ENCODE peak calls at places on chromosomes 1 and 21, in eight cellular contexts. One of them, this sample, is unnamed.

GRCh38 chr21:19899645-19900044 is 1098.6 kb upstream of the NCAM2 start:
- DNase-seq in GM23338: no peak
- DNase-seq in MM.1S: no peak
- DNase-seq in right cardiac atrium: no peak
- DNase-seq in left ventricle myocardium inferior: no peak
- DNase-seq in testis: peak; percentile 55
- DNase-seq in thoracic aorta: no peak
- DNase-seq in Karpas-422: no peak
- DNase-seq in this sample: no peak

GRCh38 chr1:53140451-53140850 is 2.0 kb downstream of the SLC1A7 start:
- DNase-seq in right cardiac atrium: no peak
- DNase-seq in testis: no peak
- DNase-seq in thoracic aorta: no peak
- DNase-seq in left ventricle myocardium inferior: no peak
- DNase-seq in GM23338: no peak
- DNase-seq in MM.1S: no peak
- DNase-seq in Karpas-422: no peak
- DNase-seq in this sample: no peak

GRCh38 chr1:55140137-55140536 is 75.0 kb downstream of the USP24 start:
- DNase-seq in testis: no peak
- DNase-seq in Karpas-422: no peak
- DNase-seq in right cardiac atrium: no peak
- DNase-seq in GM23338: no peak
- DNase-seq in thoracic aorta: no peak
- DNase-seq in left ventricle myocardium inferior: no peak
- DNase-seq in MM.1S: no peak
- DNase-seq in this sample: no peak

GRCh38 chr1:61077676-61078521 is 4.5 kb upstream of the NFIA start:
- DNase-seq in GM23338: peak; percentile 99
- DNase-seq in Karpas-422: peak; percentile 99
- DNase-seq in testis: peak; percentile 97
- DNase-seq in right cardiac atrium: peak; percentile 93
- DNase-seq in left ventricle myocardium inferior: peak; percentile 91
- DNase-seq in MM.1S: peak; percentile 100
- DNase-seq in thoracic aorta: peak; percentile 88
- DNase-seq in this sample: peak; percentile 98

GRCh38 chr1:998905-999796 is 746 bp downstream of the HES4 start:
- DNase-seq in right cardiac atrium: peak; percentile 47
- DNase-seq in Karpas-422: no peak
- DNase-seq in GM23338: peak; percentile 53
- DNase-seq in testis: no peak
- DNase-seq in thoracic aorta: no peak
- DNase-seq in left ventricle myocardium inferior: no peak
- DNase-seq in MM.1S: no peak
- DNase-seq in this sample: peak; percentile 30

GRCh38 chr1:117363591-117364048 is 3.6 kb upstream of the MAN1A2 start:
- DNase-seq in left ventricle myocardium inferior: no peak
- DNase-seq in GM23338: no peak
- DNase-seq in Karpas-422: no peak
- DNase-seq in right cardiac atrium: no peak
- DNase-seq in thoracic aorta: no peak
- DNase-seq in MM.1S: no peak
- DNase-seq in testis: no peak
- DNase-seq in this sample: no peak

GRCh38 chr1:30763654-30764248 is 6.2 kb upstream of the LAPTM5 start:
- DNase-seq in right cardiac atrium: peak; percentile 11
- DNase-seq in thoracic aorta: no peak
- DNase-seq in GM23338: no peak
- DNase-seq in left ventricle myocardium inferior: no peak
- DNase-seq in testis: no peak
- DNase-seq in Karpas-422: no peak
- DNase-seq in MM.1S: no peak
- DNase-seq in this sample: peak; percentile 77

GRCh38 chr21:41630249-41630648 is 122.3 kb upstream of the TMPRSS2 start:
- DNase-seq in testis: no peak
- DNase-seq in right cardiac atrium: no peak
- DNase-seq in GM23338: no peak
- DNase-seq in MM.1S: no peak
- DNase-seq in thoracic aorta: no peak
- DNase-seq in left ventricle myocardium inferior: no peak
- DNase-seq in Karpas-422: no peak
- DNase-seq in this sample: no peak

GRCh38 chr1:6414443-6414844 is 5.3 kb downstream of the HES2 start:
- DNase-seq in MM.1S: peak; percentile 89
- DNase-seq in testis: peak; percentile 55
- DNase-seq in thoracic aorta: no peak
- DNase-seq in GM23338: peak; percentile 96
- DNase-seq in right cardiac atrium: no peak
- DNase-seq in left ventricle myocardium inferior: no peak
- DNase-seq in Karpas-422: peak; percentile 77
- DNase-seq in this sample: peak; percentile 18

GRCh38 chr1:203765029-203765837 is at the start of gene LAX1:
- DNase-seq in left ventricle myocardium inferior: no peak
- DNase-seq in right cardiac atrium: no peak
- DNase-seq in GM23338: no peak
- DNase-seq in thoracic aorta: no peak
- DNase-seq in MM.1S: peak; percentile 99
- DNase-seq in Karpas-422: no peak
- DNase-seq in testis: no peak
- DNase-seq in this sample: no peak

GRCh38 chr1:27318596-27318995 is 3.4 kb upstream of the TMEM222 start:
- DNase-seq in MM.1S: no peak
- DNase-seq in left ventricle myocardium inferior: no peak
- DNase-seq in right cardiac atrium: no peak
- DNase-seq in Karpas-422: no peak
- DNase-seq in thoracic aorta: no peak
- DNase-seq in testis: no peak
- DNase-seq in GM23338: no peak
- DNase-seq in this sample: no peak

GRCh38 chr1:44049839-44050238 is 18.6 kb upstream of the SLC6A9 start:
- DNase-seq in right cardiac atrium: no peak
- DNase-seq in MM.1S: no peak
- DNase-seq in thoracic aorta: no peak
- DNase-seq in Karpas-422: no peak
- DNase-seq in testis: no peak
- DNase-seq in left ventricle myocardium inferior: no peak
- DNase-seq in GM23338: no peak
- DNase-seq in this sample: no peak

GRCh38 chr1:7042322-7043231 is 257.3 kb downstream of the CAMTA1 start:
- DNase-seq in Karpas-422: peak; percentile 87
- DNase-seq in left ventricle myocardium inferior: no peak
- DNase-seq in MM.1S: peak; percentile 63
- DNase-seq in right cardiac atrium: no peak
- DNase-seq in testis: peak; percentile 46
- DNase-seq in thoracic aorta: no peak
- DNase-seq in GM23338: peak; percentile 80
- DNase-seq in this sample: peak; percentile 32

GRCh38 chr1:50977575-50978143 is 7.6 kb downstream of the CDKN2C start:
- DNase-seq in thoracic aorta: no peak
- DNase-seq in MM.1S: peak; percentile 30
- DNase-seq in left ventricle myocardium inferior: peak; percentile 76
- DNase-seq in testis: peak; percentile 53
- DNase-seq in Karpas-422: peak; percentile 62
- DNase-seq in right cardiac atrium: peak; percentile 69
- DNase-seq in GM23338: peak; percentile 61
- DNase-seq in this sample: peak; percentile 65

GRCh38 chr1:178354816-178355215 is 141.9 kb downstream of the CLEC20A start:
- DNase-seq in left ventricle myocardium inferior: no peak
- DNase-seq in MM.1S: no peak
- DNase-seq in GM23338: no peak
- DNase-seq in right cardiac atrium: no peak
- DNase-seq in Karpas-422: no peak
- DNase-seq in testis: no peak
- DNase-seq in thoracic aorta: no peak
- DNase-seq in this sample: no peak

GRCh38 chr1:3912809-3913685 is 13.0 kb upstream of the C1orf174 start:
- DNase-seq in GM23338: no peak
- DNase-seq in left ventricle myocardium inferior: no peak
- DNase-seq in MM.1S: no peak
- DNase-seq in thoracic aorta: no peak
- DNase-seq in Karpas-422: no peak
- DNase-seq in right cardiac atrium: no peak
- DNase-seq in testis: peak; percentile 12
- DNase-seq in this sample: no peak

GRCh38 chr1:192201303-192201702 is 43.0 kb downstream of the RGS18 start:
- DNase-seq in left ventricle myocardium inferior: no peak
- DNase-seq in testis: no peak
- DNase-seq in GM23338: peak; percentile 7
- DNase-seq in thoracic aorta: no peak
- DNase-seq in right cardiac atrium: no peak
- DNase-seq in Karpas-422: no peak
- DNase-seq in MM.1S: no peak
- DNase-seq in this sample: no peak

GRCh38 chr1:14896381-14897079 is 257.0 kb upstream of the TMEM51 start:
- DNase-seq in MM.1S: no peak
- DNase-seq in Karpas-422: no peak
- DNase-seq in testis: no peak
- DNase-seq in left ventricle myocardium inferior: no peak
- DNase-seq in right cardiac atrium: no peak
- DNase-seq in GM23338: no peak
- DNase-seq in thoracic aorta: no peak
- DNase-seq in this sample: no peak

GRCh38 chr1:85200870-85201339 is at the start of gene SYDE2:
- DNase-seq in left ventricle myocardium inferior: peak; percentile 80
- DNase-seq in Karpas-422: no peak
- DNase-seq in GM23338: peak; percentile 82
- DNase-seq in testis: peak; percentile 66
- DNase-seq in right cardiac atrium: peak; percentile 75
- DNase-seq in thoracic aorta: no peak
- DNase-seq in MM.1S: peak; percentile 85
- DNase-seq in this sample: peak; percentile 89

GRCh38 chr1:24108334-24109165 is 3.4 kb downstream of the MYOM3 start:
- DNase-seq in GM23338: no peak
- DNase-seq in left ventricle myocardium inferior: no peak
- DNase-seq in Karpas-422: no peak
- DNase-seq in thoracic aorta: no peak
- DNase-seq in MM.1S: no peak
- DNase-seq in testis: peak; percentile 75
- DNase-seq in right cardiac atrium: peak; percentile 64
- DNase-seq in this sample: no peak

GRCh38 chr1:162276493-162276892 is 100.2 kb downstream of the SPATA46 start:
- DNase-seq in Karpas-422: peak; percentile 81
- DNase-seq in left ventricle myocardium inferior: no peak
- DNase-seq in MM.1S: peak; percentile 73
- DNase-seq in thoracic aorta: no peak
- DNase-seq in GM23338: peak; percentile 51
- DNase-seq in testis: no peak
- DNase-seq in right cardiac atrium: no peak
- DNase-seq in this sample: no peak

GRCh38 chr21:36693144-36694040 is 5.5 kb upstream of the SIM2 start:
- DNase-seq in left ventricle myocardium inferior: no peak
- DNase-seq in right cardiac atrium: no peak
- DNase-seq in GM23338: peak; percentile 72
- DNase-seq in Karpas-422: no peak
- DNase-seq in MM.1S: no peak
- DNase-seq in thoracic aorta: no peak
- DNase-seq in testis: no peak
- DNase-seq in this sample: no peak

GRCh38 chr1:19921310-19921709 is 2.1 kb downstream of the PLA2G2E start:
- DNase-seq in GM23338: no peak
- DNase-seq in left ventricle myocardium inferior: no peak
- DNase-seq in right cardiac atrium: no peak
- DNase-seq in testis: peak; percentile 55
- DNase-seq in Karpas-422: no peak
- DNase-seq in MM.1S: no peak
- DNase-seq in thoracic aorta: no peak
- DNase-seq in this sample: peak; percentile 35

GRCh38 chr1:223271085-223271781 is 92.7 kb downstream of the SUSD4 start:
- DNase-seq in GM23338: no peak
- DNase-seq in Karpas-422: no peak
- DNase-seq in thoracic aorta: no peak
- DNase-seq in right cardiac atrium: no peak
- DNase-seq in left ventricle myocardium inferior: no peak
- DNase-seq in MM.1S: no peak
- DNase-seq in testis: no peak
- DNase-seq in this sample: no peak

GRCh38 chr1:170695955-170696590 is 32.1 kb downstream of the PRRX1 start:
- DNase-seq in right cardiac atrium: no peak
- DNase-seq in left ventricle myocardium inferior: no peak
- DNase-seq in GM23338: no peak
- DNase-seq in Karpas-422: no peak
- DNase-seq in MM.1S: no peak
- DNase-seq in thoracic aorta: no peak
- DNase-seq in testis: no peak
- DNase-seq in this sample: no peak
- H3K4me1 ChIP-seq in right cardiac atrium: peaks cover 4% of the 10 kb centered on the region
- H3K4me1 ChIP-seq in left ventricle myocardium inferior: peaks cover 86% of the 10 kb centered on the region
- H3K4me1 ChIP-seq in GM23338: peaks cover 12% of the 10 kb centered on the region
- H3K4me1 ChIP-seq in Karpas-422: no peaks in the 10 kb centered on the region
- H3K4me1 ChIP-seq in MM.1S: peaks cover 4% of the 10 kb centered on the region
- H3K4me1 ChIP-seq in thoracic aorta: peaks cover 63% of the 10 kb centered on the region
- H3K4me1 ChIP-seq in testis: peaks cover 14% of the 10 kb centered on the region
- H3K4me1 ChIP-seq in this sample: peaks cover 14% of the 10 kb centered on the region

GRCh38 chr1:169812131-169812530 is 17.4 kb upstream of the METTL18 start:
- DNase-seq in right cardiac atrium: no peak
- DNase-seq in Karpas-422: no peak
- DNase-seq in testis: no peak
- DNase-seq in left ventricle myocardium inferior: no peak
- DNase-seq in GM23338: no peak
- DNase-seq in thoracic aorta: no peak
- DNase-seq in MM.1S: no peak
- DNase-seq in this sample: no peak

GRCh38 chr1:169821500-169821899 is 26.8 kb upstream of the METTL18 start:
- DNase-seq in thoracic aorta: no peak
- DNase-seq in testis: no peak
- DNase-seq in left ventricle myocardium inferior: no peak
- DNase-seq in Karpas-422: no peak
- DNase-seq in GM23338: no peak
- DNase-seq in right cardiac atrium: no peak
- DNase-seq in MM.1S: no peak
- DNase-seq in this sample: no peak

GRCh38 chr1:169814265-169814664 is 19.6 kb upstream of the METTL18 start:
- DNase-seq in GM23338: no peak
- DNase-seq in Karpas-422: no peak
- DNase-seq in thoracic aorta: no peak
- DNase-seq in right cardiac atrium: no peak
- DNase-seq in left ventricle myocardium inferior: no peak
- DNase-seq in MM.1S: no peak
- DNase-seq in testis: no peak
- DNase-seq in this sample: no peak

GRCh38 chr1:169816617-169817016 is 21.9 kb upstream of the METTL18 start:
- DNase-seq in testis: no peak
- DNase-seq in GM23338: no peak
- DNase-seq in MM.1S: no peak
- DNase-seq in left ventricle myocardium inferior: no peak
- DNase-seq in thoracic aorta: no peak
- DNase-seq in Karpas-422: no peak
- DNase-seq in right cardiac atrium: no peak
- DNase-seq in this sample: no peak
- H3K4me1 ChIP-seq in testis: no peaks in the 10 kb centered on the region
- H3K4me1 ChIP-seq in GM23338: no peaks in the 10 kb centered on the region
- H3K4me1 ChIP-seq in MM.1S: no peaks in the 10 kb centered on the region
- H3K4me1 ChIP-seq in left ventricle myocardium inferior: no peaks in the 10 kb centered on the region
- H3K4me1 ChIP-seq in thoracic aorta: no peaks in the 10 kb centered on the region
- H3K4me1 ChIP-seq in Karpas-422: no peaks in the 10 kb centered on the region
- H3K4me1 ChIP-seq in right cardiac atrium: no peaks in the 10 kb centered on the region
- H3K4me1 ChIP-seq in this sample: no peaks in the 10 kb centered on the region

GRCh38 chr1:160520582-160520981 is 2.5 kb downstream of the SLAMF6 start:
- DNase-seq in Karpas-422: no peak
- DNase-seq in testis: no peak
- DNase-seq in thoracic aorta: no peak
- DNase-seq in left ventricle myocardium inferior: no peak
- DNase-seq in right cardiac atrium: no peak
- DNase-seq in GM23338: no peak
- DNase-seq in MM.1S: no peak
- DNase-seq in this sample: no peak
- H3K4me1 ChIP-seq in Karpas-422: peaks cover 52% of the 10 kb centered on the region
- H3K4me1 ChIP-seq in testis: no peaks in the 10 kb centered on the region
- H3K4me1 ChIP-seq in thoracic aorta: no peaks in the 10 kb centered on the region
- H3K4me1 ChIP-seq in left ventricle myocardium inferior: no peaks in the 10 kb centered on the region
- H3K4me1 ChIP-seq in right cardiac atrium: no peaks in the 10 kb centered on the region
- H3K4me1 ChIP-seq in GM23338: peaks cover 26% of the 10 kb centered on the region
- H3K4me1 ChIP-seq in MM.1S: peaks cover 33% of the 10 kb centered on the region
- H3K4me1 ChIP-seq in this sample: no peaks in the 10 kb centered on the region

GRCh38 chr1:206727981-206728380 is 42.6 kb upstream of the IL19 start:
- DNase-seq in Karpas-422: no peak
- DNase-seq in thoracic aorta: no peak
- DNase-seq in MM.1S: no peak
- DNase-seq in left ventricle myocardium inferior: no peak
- DNase-seq in right cardiac atrium: no peak
- DNase-seq in testis: no peak
- DNase-seq in GM23338: no peak
- DNase-seq in this sample: no peak
- H3K4me1 ChIP-seq in Karpas-422: peaks cover 3% of the 10 kb centered on the region
- H3K4me1 ChIP-seq in thoracic aorta: peaks cover 29% of the 10 kb centered on the region
- H3K4me1 ChIP-seq in MM.1S: peaks cover 21% of the 10 kb centered on the region
- H3K4me1 ChIP-seq in left ventricle myocardium inferior: peaks cover 76% of the 10 kb centered on the region
- H3K4me1 ChIP-seq in right cardiac atrium: peaks cover 30% of the 10 kb centered on the region
- H3K4me1 ChIP-seq in testis: peaks cover 11% of the 10 kb centered on the region
- H3K4me1 ChIP-seq in GM23338: peaks cover 19% of the 10 kb centered on the region
- H3K4me1 ChIP-seq in this sample: peaks cover 37% of the 10 kb centered on the region

This sample was measured in thyroid gland.